ENCODE peak calls at places on chromosomes 7 and 10, in five cellular contexts. X, D, U, Z and N are unnamed samples.

GRCh38 chr10:132283604-132284382 is 24.0 kb downstream of the STK32C start:
- DNase-seq in X (no peak), D (no peak), U (no peak), Z (no peak), N (no peak)

GRCh38 chr10:132590094-132590751 is 52.6 kb downstream of the INPP5A start:
- DNase-seq in X (no peak), D (no peak), U (no peak), Z (no peak), N (no peak)

GRCh38 chr7:28858206-28858605 is 99.9 kb downstream of the TRIL start:
- DNase-seq in X (no peak), D (no peak), U (no peak), Z (no peak), N (no peak)

GRCh38 chr10:98235876-98236275 is 32.1 kb downstream of the LOXL4 start:
- DNase-seq in X (no peak), D (no peak), U (no peak), Z (no peak), N (no peak)

GRCh38 chr7:39720586-39720985 is 97.2 kb downstream of the RALA start:
- DNase-seq in X (no peak), D (no peak), U (no peak), Z (no peak), N (no peak)

GRCh38 chr7:30721211-30721610 is 30.7 kb upstream of the INMT start:
- DNase-seq in X (peak), D (no peak), U (no peak), Z (no peak), N (no peak)

GRCh38 chr10:24494236-24494635 is 229.5 kb downstream of the ARHGAP21 start:
- DNase-seq in X (no peak), D (no peak), U (no peak), Z (no peak), N (no peak)

GRCh38 chr10:3906511-3907111 is 121.6 kb upstream of the KLF6 start:
- DNase-seq in X (no peak), D (no peak), U (no peak), Z (no peak), N (no peak)

GRCh38 chr7:134415700-134416099 is 43.2 kb downstream of the AKR1B1 start:
- DNase-seq in X (no peak), D (no peak), U (no peak), Z (no peak), N (no peak)

GRCh38 chr10:46541017-46541661 is 15.3 kb downstream of the GPRIN2 start:
- DNase-seq in X (peak), D (peak), U (no peak), Z (no peak), N (no peak)
- TF ChIP-seq CTCF in X (peak), D (peak), U (no peak), Z (no peak), N (no peak)

GRCh38 chr10:49332768-49333167 is 33.8 kb downstream of the C10orf71 start:
- DNase-seq in X (no peak), D (no peak), U (no peak), Z (no peak), N (no peak)
- TF ChIP-seq CTCF in X (no peak), D (no peak), U (no peak), Z (no peak), N (no peak)

DNA sequence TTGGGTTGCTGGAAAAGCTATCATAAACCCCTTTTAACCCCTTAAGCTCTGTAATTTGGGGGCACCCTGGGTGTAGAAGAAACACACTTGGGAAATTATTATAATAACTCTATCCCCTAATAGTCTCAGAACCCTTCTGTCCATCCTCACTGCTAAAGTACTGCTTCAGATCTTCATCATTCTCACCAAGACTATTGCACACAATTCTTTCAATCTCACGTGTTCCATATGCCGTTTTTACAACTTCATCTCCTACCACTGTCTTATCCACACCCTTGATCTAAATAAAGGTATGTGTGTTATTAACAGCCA is 15.8 kb downstream of the ANKRD22 start:
- DNase-seq in X (no peak), D (no peak), U (no peak), Z (no peak), N (no peak)
- TF ChIP-seq CTCF in X (no peak), D (no peak), U (peak), Z (no peak), N (no peak)

GRCh38 chr7:73871163-73872011 is 10.4 kb downstream of the TMEM270 start:
- DNase-seq in X (no peak), D (no peak), U (no peak), Z (no peak), N (no peak)
- TF ChIP-seq CTCF in X (no peak), D (no peak), U (no peak), Z (no peak), N (no peak)

DNA sequence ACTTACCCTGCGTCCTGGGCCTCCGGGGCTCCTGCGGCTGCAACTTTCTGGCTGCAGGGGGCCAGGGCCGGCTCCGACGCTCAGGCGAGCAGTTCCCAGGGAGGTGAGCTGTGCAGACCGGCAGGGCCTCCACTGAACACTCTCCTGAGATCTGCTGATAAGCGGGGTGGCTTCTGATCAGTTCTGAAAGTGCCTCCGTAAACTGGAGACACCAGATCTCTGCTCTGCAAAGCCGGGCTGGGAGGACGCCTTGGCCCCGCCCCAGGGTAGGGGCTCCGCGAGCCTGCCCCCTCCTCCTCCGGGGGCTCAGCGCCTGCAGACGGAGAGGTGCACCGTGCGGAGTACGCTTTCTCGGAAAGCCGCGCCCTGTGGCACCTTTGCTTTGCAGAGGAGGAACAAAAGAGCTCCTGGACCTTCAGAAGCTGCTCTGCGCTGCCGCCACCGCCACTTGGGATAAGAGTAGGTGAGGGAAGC is 141.3 kb upstream of the VKORC1L1 start:
- DNase-seq in X (peak), D (peak), U (no peak), Z (no peak), N (peak)
- TF ChIP-seq CTCF in X (peak), D (peak), U (no peak), Z (no peak), N (no peak)

GRCh38 chr7:1954366-1955004 is 278.3 kb downstream of the MAD1L1 start:
- DNase-seq in X (peak), D (no peak), U (no peak), Z (no peak), N (no peak)

GRCh38 chr7:1957471-1958225 is 275.1 kb downstream of the MAD1L1 start:
- DNase-seq in X (no peak), D (no peak), U (no peak), Z (no peak), N (no peak)

GRCh38 chr7:1956611-1957470 is 275.9 kb downstream of the MAD1L1 start:
- DNase-seq in X (no peak), D (no peak), U (no peak), Z (no peak), N (no peak)

GRCh38 chr7:1953199-1954190 is 279.2 kb downstream of the MAD1L1 start:
- DNase-seq in X (no peak), D (no peak), U (no peak), Z (no peak), N (no peak)

DNA sequence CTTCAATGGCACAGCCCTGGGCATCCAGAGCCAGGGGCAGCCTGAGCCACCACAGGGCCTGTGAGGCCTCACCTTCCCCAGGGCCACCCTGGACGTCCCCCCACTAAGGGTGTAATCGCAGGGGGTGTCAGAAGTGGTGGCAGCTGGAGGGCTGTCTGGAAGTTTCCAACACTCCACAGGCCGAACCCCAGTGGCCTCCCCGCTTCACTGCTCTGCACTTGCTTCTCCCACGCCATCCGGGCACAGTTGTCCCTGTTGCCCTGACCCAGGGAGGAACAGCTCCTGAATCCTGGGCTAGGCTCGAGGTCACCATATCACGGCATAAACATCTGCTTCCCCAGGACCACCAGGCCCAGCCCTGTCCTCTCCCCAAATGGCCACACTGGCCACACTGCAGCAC is 276.6 kb downstream of the MAD1L1 start:
- DNase-seq in X (no peak), D (no peak), U (no peak), Z (no peak), N (no peak)
- TF ChIP-seq CTCF in X (no peak), D (no peak), U (no peak), Z (no peak), N (no peak)

GRCh38 chr7:234041-234711 is 41.8 kb downstream of the FAM20C start:
- DNase-seq in X (no peak), D (no peak), U (no peak), Z (no peak), N (no peak)
- TF ChIP-seq CTCF in X (no peak), D (no peak), U (no peak), Z (no peak), N (no peak)